ENCODE peak calls at places on chromosomes 4 and X, in eight cellular contexts. C is hepatocyte, I is neural crest cell, Z is GM20000, K is lower lobe of right lung, E is activated B cell treated with CpG ODN at 0.5 μM for 24 hours, V is K562, G is AG04449. S is an unnamed sample.
A peak's percentile ranks its signal among the peaks of the same experiment; 100 is the strongest.

GRCh38 chrX:140180585-140180984 is 215.3 kb upstream of the CXorf66 start:
- DNase-seq in V (no peak), C (no peak), G (no peak), E (no peak), Z (no peak), K (no peak), I (no peak), S (no peak)

GRCh38 chr4:105352826-105353225 is 121.0 kb downstream of the PPA2 start:
- DNase-seq in I (no peak), V (peak; percentile 14), Z (peak; percentile 14), K (no peak), E (no peak), G (no peak), C (no peak), S (no peak)

GRCh38 chrX:31604629-31605221 is 532.9 kb upstream of the FTHL17 start:
- DNase-seq in G (no peak), K (no peak), I (no peak), Z (no peak), E (no peak), V (no peak), C (no peak), S (no peak)

GRCh38 chrX:131366387-131366786 is 77.3 kb upstream of the IGSF1 start:
- DNase-seq in V (no peak), G (no peak), Z (no peak), I (no peak), C (peak; percentile 20), K (no peak), E (no peak), S (peak; percentile 61)

GRCh38 chrX:48632207-48632606 is 34.9 kb downstream of the WDR13 start:
- DNase-seq in E (no peak), I (no peak), K (no peak), Z (no peak), V (no peak), G (no peak), C (no peak), S (no peak)

GRCh38 chr4:53141308-53141707 is 224.6 kb downstream of the SCFD2 start:
- DNase-seq in Z (no peak), G (no peak), C (no peak), K (no peak), I (no peak), E (no peak), V (no peak), S (no peak)

GRCh38 chr4:13539047-13539720 is 5.1 kb downstream of the NKX3-2 start:
- DNase-seq in K (no peak), I (no peak), C (no peak), G (no peak), Z (peak; percentile 18), V (no peak), E (no peak), S (no peak)

GRCh38 chr4:187606581-187606980 is 389.0 kb upstream of the ZFP42 start:
- DNase-seq in C (peak; percentile 62), E (no peak), Z (peak; percentile 57), K (no peak), G (no peak), I (peak; percentile 11), V (peak; percentile 67), S (peak; percentile 46)

GRCh38 chr4:176357359-176358082 is 37.8 kb downstream of the SPCS3 start:
- DNase-seq in V (no peak), K (no peak), G (no peak), E (no peak), Z (peak; percentile 45), C (no peak), I (no peak), S (peak; percentile 91)

GRCh38 chr4:40583850-40584439 is 45.7 kb downstream of the RBM47 start:
- DNase-seq in V (no peak), Z (no peak), K (no peak), I (no peak), G (no peak), E (no peak), C (no peak), S (no peak)

GRCh38 chr4:168496834-168497233 is at the start of gene PALLD:
- DNase-seq in K (peak; percentile 47), G (no peak), Z (no peak), V (no peak), I (no peak), E (no peak), C (peak; percentile 7), S (no peak)

GRCh38 chr4:41427306-41427882 is 110.6 kb upstream of the LIMCH1 start:
- DNase-seq in G (no peak), K (no peak), I (no peak), C (no peak), Z (no peak), V (no peak), E (no peak), S (no peak)

GRCh38 chrX:20954014-20954413 is 420.2 kb upstream of the CNKSR2 start:
- DNase-seq in V (no peak), K (no peak), I (no peak), E (no peak), G (no peak), Z (no peak), C (no peak), S (no peak)

GRCh38 chrX:16946971-16947562 is 609 bp downstream of the REPS2 start:
- DNase-seq in G (no peak), Z (peak; percentile 21), V (peak; percentile 11), K (peak; percentile 47), E (peak; percentile 19), C (no peak), I (no peak), S (no peak)

GRCh38 chr4:139167774-139168444 is 9.1 kb downstream of the ELF2 start:
- DNase-seq in I (no peak), G (no peak), V (peak; percentile 18), C (peak; percentile 54), K (no peak), Z (peak; percentile 23), E (no peak), S (peak; percentile 37)

GRCh38 chr4:149269835-149270234 is 545.8 kb downstream of the IQCM start:
- DNase-seq in K (no peak), I (no peak), E (no peak), Z (no peak), G (no peak), C (no peak), V (no peak), S (no peak)

GRCh38 chr4:149265645-149266044 is 550.0 kb downstream of the IQCM start:
- DNase-seq in I (no peak), E (no peak), K (no peak), G (no peak), C (no peak), Z (no peak), V (no peak), S (no peak)

DNA sequence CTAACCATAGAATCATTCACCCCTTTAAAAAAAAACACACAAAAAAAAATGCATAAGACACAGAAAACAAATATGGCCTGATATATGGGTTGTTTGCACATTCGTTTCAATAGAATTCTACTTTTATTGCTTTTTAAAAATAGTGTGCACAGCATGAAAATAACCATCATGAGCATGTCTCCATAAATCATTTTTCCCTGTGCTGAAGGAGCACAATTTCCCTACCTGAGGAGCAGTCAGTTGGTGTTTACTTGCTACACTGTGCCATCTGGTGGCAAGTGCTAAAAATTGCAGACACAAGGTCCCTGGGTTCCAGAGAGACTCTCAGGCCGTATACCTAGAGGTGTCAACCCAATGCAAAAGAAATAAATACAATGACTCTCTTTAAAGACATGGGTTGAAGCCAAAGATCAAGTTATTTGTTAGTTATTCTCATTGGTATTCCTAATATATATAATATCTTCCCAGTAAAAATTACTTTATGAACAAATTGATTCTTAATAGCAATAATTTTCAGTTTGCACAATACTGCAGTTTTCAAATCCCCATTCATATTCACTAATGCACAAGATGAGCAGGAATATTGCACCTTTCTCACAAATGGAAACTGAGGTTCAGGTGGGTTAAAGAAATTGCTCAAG is 551.4 kb downstream of the IQCM start:
- DNase-seq in Z (peak; percentile 10), E (no peak), K (no peak), G (peak; percentile 5), V (peak; percentile 31), C (peak; percentile 55), I (peak; percentile 16), S (peak; percentile 56)
- TF ChIP-seq CTCF in Z (peak; percentile 68), E (no peak), K (peak; percentile 61), G (peak; percentile 68), V (peak; percentile 51), C (peak; percentile 61), I (peak; percentile 79), S (peak; percentile 77)

DNA sequence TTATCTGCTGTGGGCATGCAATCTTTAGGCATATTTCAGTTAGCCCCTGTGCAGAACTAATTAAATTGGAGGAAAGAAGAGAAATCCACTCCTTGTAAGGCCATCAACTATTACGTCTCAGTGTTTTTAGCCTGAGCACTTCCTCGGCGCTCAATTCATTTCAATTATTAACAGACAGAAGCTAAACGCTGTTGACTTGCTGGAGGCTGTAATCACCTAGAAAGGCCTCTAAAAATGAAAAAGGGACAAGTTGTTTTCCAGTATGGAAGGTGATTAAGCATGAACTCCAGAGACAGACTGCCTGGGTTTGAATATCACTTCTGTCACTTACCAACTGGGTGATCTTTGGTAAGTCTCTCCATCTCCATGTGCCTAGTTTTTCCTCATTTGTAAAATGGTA is 59.6 kb downstream of the LEF1 start:
- DNase-seq in E (no peak), Z (no peak), C (no peak), I (no peak), G (no peak), K (no peak), V (no peak), S (no peak)
- TF ChIP-seq CTCF in E (no peak), Z (no peak), C (no peak), I (no peak), G (no peak), K (no peak), V (no peak), S (no peak)

DNA sequence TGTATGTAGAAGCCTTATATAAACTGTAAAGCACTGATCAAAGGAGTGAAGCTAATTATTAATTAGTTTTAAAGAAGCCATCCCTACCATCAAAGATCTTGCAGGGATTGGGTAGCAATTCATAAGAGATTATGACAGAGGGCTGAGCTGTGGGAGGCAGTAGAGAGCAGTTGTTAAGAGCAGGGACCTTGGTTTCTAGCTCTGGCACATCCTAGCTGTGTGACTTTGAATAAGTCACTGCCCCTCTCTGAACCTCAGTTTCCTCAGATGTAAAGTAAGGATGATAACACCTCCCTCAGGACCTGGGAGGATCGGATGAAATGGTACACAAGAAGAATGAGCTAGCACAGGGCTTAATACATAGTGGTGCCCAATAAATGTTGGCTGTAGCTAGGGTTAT is 45.4 kb downstream of the APLN start:
- DNase-seq in I (no peak), G (no peak), C (no peak), K (no peak), E (no peak), Z (no peak), V (peak; percentile 11), S (no peak)
- TF ChIP-seq CTCF in I (no peak), G (no peak), C (no peak), K (no peak), E (no peak), Z (no peak), V (peak; percentile 40), S (peak; percentile 28)

GRCh38 chrX:68490644-68491043 is 8.2 kb upstream of the YIPF6 start:
- DNase-seq in G (no peak), K (no peak), C (peak; percentile 42), Z (no peak), E (no peak), V (peak; percentile 23), I (no peak), S (no peak)
- TF ChIP-seq CTCF in G (peak; percentile 30), K (peak; percentile 21), C (peak; percentile 27), Z (no peak), E (no peak), V (peak; percentile 37), I (peak; percentile 53), S (no peak)